ENCODE peak calls at places on chromosomes 2 and 18, in nine cellular contexts. O, B, K, D, Q, T, P, C and E are unnamed samples. For H3K4me1, the result is how much of the 10 kb centered on the place peaks cover.

GRCh38 chr2:170771049-170771937 is 1.1 kb downstream of the ERICH2 start:
- DNase-seq in C (no peak), Q (peak), P (peak), D (peak), B (peak), O (no peak), K (peak), T (peak), E (no peak)

GRCh38 chr2:60290534-60290933 is 262.9 kb downstream of the BCL11A start:
- DNase-seq in T (no peak), B (no peak), D (no peak), Q (no peak), C (no peak), P (no peak), O (no peak), K (no peak), E (no peak)

GRCh38 chr2:215961981-215962380 is 51.4 kb downstream of the MREG start:
- DNase-seq in C (no peak), B (no peak), P (no peak), K (no peak), Q (no peak), T (no peak), D (no peak), O (no peak), E (no peak)

GRCh38 chr18:35511833-35512232 is 14.1 kb upstream of the INO80C start:
- DNase-seq in C (no peak), Q (peak), K (no peak), O (no peak), P (no peak), D (no peak), T (no peak), B (no peak), E (no peak)

GRCh38 chr18:2994603-2995432 is 18.1 kb downstream of the LPIN2 start:
- DNase-seq in Q (no peak), K (no peak), O (no peak), B (no peak), C (no peak), T (no peak), D (no peak), P (peak), E (peak)

GRCh38 chr2:145652992-145653545 is 1133.2 kb upstream of the ZEB2 start:
- DNase-seq in D (no peak), T (no peak), O (no peak), P (no peak), C (no peak), B (peak), K (no peak), Q (peak), E (no peak)

GRCh38 chr2:48433682-48434081 is 96.3 kb upstream of the STON1 start:
- DNase-seq in C (no peak), B (no peak), P (peak), D (no peak), Q (no peak), O (no peak), T (no peak), K (no peak), E (no peak)

GRCh38 chr18:2692508-2692907 is 37.0 kb downstream of the SMCHD1 start:
- DNase-seq in K (no peak), D (no peak), T (no peak), P (no peak), C (no peak), B (no peak), Q (no peak), O (no peak), E (no peak)

GRCh38 chr2:207330912-207331311 is 165.2 kb upstream of the KLF7 start:
- DNase-seq in P (peak), K (no peak), C (no peak), T (no peak), D (no peak), B (peak), O (peak), Q (peak), E (no peak)

GRCh38 chr2:28678944-28679343 is 72.7 kb upstream of the PPP1CB start:
- DNase-seq in Q (no peak), O (no peak), B (no peak), K (no peak), P (no peak), D (no peak), C (no peak), T (no peak), E (no peak)

GRCh38 chr18:45642802-45643201 is 27.5 kb downstream of the SLC14A2 start:
- DNase-seq in K (no peak), T (no peak), O (no peak), D (no peak), Q (no peak), P (no peak), B (no peak), C (no peak), E (no peak)

GRCh38 chr2:198756166-198756565 is 701.6 kb downstream of the SATB2 start:
- DNase-seq in B (peak), D (no peak), P (no peak), K (no peak), C (no peak), Q (no peak), O (no peak), T (no peak), E (no peak)

GRCh38 chr2:20629581-20630291 is 21.2 kb downstream of the HS1BP3 start:
- DNase-seq in B (no peak), Q (no peak), K (no peak), T (no peak), P (no peak), O (no peak), C (no peak), D (no peak), E (no peak)

GRCh38 chr18:59994357-59994756 is 94.6 kb downstream of the PMAIP1 start:
- DNase-seq in Q (peak), D (peak), P (no peak), C (peak), B (peak), K (no peak), T (no peak), O (peak), E (peak)

GRCh38 chr2:166360906-166361305 is 14.8 kb downstream of the SCN9A start:
- DNase-seq in C (no peak), D (no peak), P (no peak), K (no peak), Q (no peak), B (no peak), O (no peak), T (no peak), E (no peak)

GRCh38 chr2:77507657-77508056 is 14.5 kb downstream of the LRRTM4 start:
- DNase-seq in B (no peak), C (no peak), D (no peak), Q (no peak), O (no peak), K (no peak), T (no peak), P (no peak), E (no peak)

GRCh38 chr2:118249970-118250369 is 161.7 kb downstream of the INSIG2 start:
- DNase-seq in O (no peak), D (no peak), B (peak), P (no peak), C (no peak), K (no peak), Q (peak), T (no peak), E (no peak)

GRCh38 chr2:39696072-39696471 is 30.4 kb downstream of the TMEM178A start:
- DNase-seq in P (no peak), C (no peak), B (peak), O (peak), D (no peak), K (no peak), T (peak), Q (no peak), E (no peak)

GRCh38 chr2:229261076-229261475 is 10.0 kb downstream of the PID1 start:
- DNase-seq in C (no peak), T (no peak), Q (no peak), O (no peak), K (no peak), B (no peak), P (no peak), D (no peak), E (no peak)

GRCh38 chr2:239674981-239675855 is 274.4 kb upstream of the HDAC4 start:
- DNase-seq in D (no peak), C (no peak), B (no peak), K (peak), O (no peak), T (no peak), Q (no peak), P (no peak), E (no peak)

GRCh38 chr2:108574332-108574731 is 40.1 kb downstream of the LIMS1 start:
- DNase-seq in P (no peak), O (no peak), C (no peak), B (no peak), T (no peak), Q (no peak), K (no peak), D (no peak), E (no peak)

GRCh38 chr18:63297678-63298392 is 21.7 kb downstream of the BCL2 start:
- DNase-seq in D (no peak), K (no peak), B (no peak), T (no peak), O (no peak), Q (no peak), P (no peak), C (no peak), E (no peak)

GRCh38 chr2:239957681-239958181 is 67.4 kb downstream of the NDUFA10 start:
- DNase-seq in K (no peak), P (no peak), Q (no peak), D (no peak), O (no peak), B (no peak), T (no peak), C (no peak), E (no peak)

GRCh38 chr18:36711813-36712444 is 116.9 kb downstream of the TPGS2 start:
- DNase-seq in C (no peak), T (no peak), O (peak), B (peak), P (no peak), K (no peak), Q (peak), D (no peak), E (no peak)

GRCh38 chr2:217685255-217685605 is 317.6 kb downstream of the TNS1 start:
- DNase-seq in O (peak), Q (peak), T (no peak), P (no peak), K (no peak), B (peak), D (no peak), C (no peak), E (no peak)

GRCh38 chr18:44979813-44980212 is 299.1 kb downstream of the SETBP1 start:
- DNase-seq in P (no peak), K (no peak), B (no peak), O (no peak), C (no peak), Q (no peak), D (no peak), T (no peak), E (no peak)

GRCh38 chr2:171319164-171319810 is 114.5 kb downstream of the METTL8 start:
- DNase-seq in C (no peak), P (no peak), D (peak), K (peak), B (peak), T (no peak), Q (no peak), O (no peak), E (no peak)

GRCh38 chr2:205763708-205764501 is 81.6 kb downstream of the NRP2 start:
- DNase-seq in T (peak), D (peak), B (peak), K (peak), C (no peak), P (peak), O (peak), Q (no peak), E (no peak)

GRCh38 chr18:63889641-63890040 is 2.1 kb downstream of the SERPINB2 start:
- DNase-seq in O (no peak), P (no peak), T (no peak), D (no peak), K (no peak), Q (no peak), B (no peak), C (no peak), E (no peak)

GRCh38 chr18:49364821-49365220 is 95.6 kb downstream of the DYM start:
- DNase-seq in D (no peak), B (no peak), K (no peak), P (no peak), Q (no peak), C (no peak), O (no peak), T (no peak), E (no peak)

GRCh38 chr2:160869411-160869810 is 290.8 kb upstream of the TANK start:
- DNase-seq in C (no peak), P (no peak), K (no peak), B (peak), D (no peak), O (no peak), Q (peak), T (no peak), E (no peak)

GRCh38 chr2:152486048-152486736 is 151.2 kb downstream of the FMNL2 start:
- DNase-seq in P (no peak), Q (no peak), K (no peak), B (no peak), T (no peak), O (no peak), D (no peak), C (no peak), E (no peak)

GRCh38 chr2:217142649-217143266 is 282.9 kb upstream of the TNP1 start:
- DNase-seq in T (no peak), Q (peak), B (no peak), C (peak), D (peak), O (no peak), K (peak), P (peak), E (no peak)

DNA sequence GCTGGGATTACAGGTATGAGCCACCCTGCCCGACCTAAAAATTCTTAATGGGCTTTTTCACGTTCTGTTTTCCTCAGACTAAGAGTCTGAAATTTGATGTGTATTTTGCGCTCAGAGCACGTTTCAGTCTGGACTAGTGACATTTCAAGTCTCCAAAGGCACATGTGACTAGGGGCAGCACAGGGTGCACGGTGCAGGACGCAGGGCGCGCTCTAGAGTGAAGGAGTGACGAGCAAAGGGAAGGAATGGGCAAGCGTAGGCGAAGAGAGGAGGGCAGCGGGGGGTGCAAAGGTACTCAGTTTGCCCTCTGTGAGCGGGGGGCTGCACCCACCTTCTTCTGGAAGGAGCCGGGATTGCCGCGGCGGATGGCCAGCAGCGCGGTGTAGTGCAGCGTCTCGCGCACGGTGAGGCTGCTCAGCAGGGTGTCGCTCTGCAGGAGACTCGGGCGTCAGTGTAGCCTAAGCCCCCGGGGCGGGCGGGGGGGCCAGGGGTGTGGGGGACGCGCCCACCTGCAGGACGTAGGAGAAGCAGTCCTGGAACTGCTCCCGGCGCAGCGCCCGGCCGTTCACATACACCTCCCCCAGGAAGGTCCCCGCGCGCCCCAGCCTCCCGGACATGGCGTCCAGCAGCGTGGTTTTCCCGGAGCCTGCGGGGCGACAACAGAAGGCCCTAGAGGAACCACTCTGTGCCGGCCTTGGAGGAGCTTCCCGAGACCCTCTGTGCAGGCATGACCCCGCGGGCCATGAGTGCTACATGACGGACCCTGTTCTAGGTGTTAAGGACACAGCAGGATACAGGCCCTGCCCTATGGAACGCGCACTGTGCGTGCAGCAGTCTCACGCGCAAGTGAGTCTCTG is 7.0 kb downstream of the ABCG5 start:
- DNase-seq in O (no peak), P (no peak), K (no peak), B (no peak), Q (no peak), C (no peak), T (no peak), D (no peak), E (no peak)
- H2AFZ ChIP-seq in O (no peak), P (no peak), K (no peak), B (peak), Q (no peak), C (no peak), T (peak), D (no peak), E (no peak)

DNA sequence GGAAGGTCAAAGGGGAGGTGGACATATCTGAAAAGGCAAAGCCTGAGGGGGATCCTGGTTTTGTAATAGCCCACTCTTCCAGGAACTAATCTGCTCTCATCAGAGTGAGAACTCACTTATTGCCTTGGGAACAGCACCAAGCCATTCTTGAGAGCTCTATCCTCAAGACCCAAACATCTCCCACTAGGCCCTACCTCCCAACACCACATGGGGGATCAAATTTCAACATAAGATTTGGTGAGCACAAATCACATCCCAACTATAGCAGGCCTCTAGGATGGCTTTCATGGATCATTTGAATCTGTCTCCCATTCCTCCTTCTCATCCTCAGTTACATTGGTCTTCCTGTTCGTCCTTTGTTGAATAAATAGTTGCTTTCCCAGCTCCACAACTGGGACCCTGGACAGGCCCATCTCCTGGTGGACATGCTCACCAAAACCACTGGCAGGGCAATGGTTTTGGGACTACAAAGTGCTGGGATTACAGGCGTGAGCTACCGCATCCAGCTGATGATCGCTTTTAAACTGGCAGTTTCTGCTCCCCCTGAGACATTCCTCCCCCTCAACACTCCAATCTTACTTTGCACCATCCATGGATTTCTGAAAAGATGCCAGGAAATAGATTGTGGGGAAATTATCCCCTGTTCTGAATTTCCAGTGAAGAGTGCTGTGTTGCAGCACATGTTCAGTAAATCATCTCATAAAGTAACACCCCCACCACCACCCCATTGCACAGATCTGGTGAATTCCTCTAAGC is 42.6 kb downstream of the MCFD2 start:
- DNase-seq in P (no peak), O (no peak), B (peak), C (no peak), Q (no peak), D (no peak), K (no peak), T (no peak), E (no peak)
- H3K4me1 ChIP-seq in P (under half), O (under half), B (under half), C (under half), Q (under half), D (under half), K (under half), T (under half), E (under half)

GRCh38 chr2:180983468-180984388 is 3.3 kb downstream of the UBE2E3 start:
- DNase-seq in O (peak), C (peak), K (no peak), Q (peak), B (peak), T (peak), D (peak), P (peak), E (peak)
- H2AFZ ChIP-seq in O (peak), C (peak), K (no peak), Q (peak), B (no peak), T (peak), D (peak), P (peak), E (peak)

GRCh38 chr2:1995584-1995983 is 251.3 kb upstream of the PXDN start:
- DNase-seq in C (no peak), O (no peak), Q (no peak), B (no peak), D (no peak), T (no peak), K (no peak), P (no peak), E (no peak)
- H3K4me1 ChIP-seq in C (under half), O (under half), Q (under half), B (under half), D (under half), T (under half), K (under half), P (under half), E (under half)

GRCh38 chr2:85594715-85595377 is 699 bp upstream of the RNF181 start:
- DNase-seq in O (no peak), T (no peak), D (no peak), B (no peak), C (no peak), Q (no peak), P (no peak), K (no peak), E (no peak)
- H2AFZ ChIP-seq in O (peak), T (peak), D (peak), B (peak), C (peak), Q (peak), P (peak), K (no peak), E (peak)

GRCh38 chr18:55861266-55861665 is 273.3 kb upstream of the TCF4 start:
- DNase-seq in C (no peak), D (peak), T (peak), K (peak), Q (peak), P (peak), O (no peak), B (peak), E (no peak)
- H3K4me1 ChIP-seq in C (under half), D (half or more), T (under half), K (under half), Q (under half), P (under half), O (under half), B (under half), E (under half)

GRCh38 chr2:122261923-122262322 is 506.5 kb downstream of the TSN start:
- DNase-seq in K (no peak), C (no peak), O (no peak), B (no peak), D (no peak), T (no peak), P (no peak), Q (no peak), E (no peak)

GRCh38 chr2:122267947-122268346 is 512.5 kb downstream of the TSN start:
- DNase-seq in T (no peak), D (no peak), O (no peak), B (no peak), P (no peak), Q (no peak), K (no peak), C (no peak), E (no peak)

DNA sequence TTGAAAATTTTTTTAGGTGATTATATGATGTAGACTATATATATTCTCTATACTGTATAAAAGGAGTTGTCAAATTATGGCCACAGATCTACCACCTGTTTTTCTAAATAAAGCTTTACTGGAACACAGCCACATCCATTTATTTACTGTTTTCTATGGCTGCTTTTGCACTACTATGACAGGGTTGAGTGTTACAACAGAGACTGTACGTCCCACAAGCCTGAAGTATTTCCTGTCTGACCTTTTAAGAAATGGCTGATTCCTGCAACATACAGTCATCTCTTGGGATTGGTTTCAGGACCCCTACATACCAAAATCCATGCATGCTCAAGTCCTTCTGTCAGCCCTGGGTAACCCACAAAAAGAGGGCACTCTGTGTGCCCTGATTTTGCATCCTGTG is 508.3 kb downstream of the TSN start:
- DNase-seq in B (no peak), C (no peak), K (no peak), T (no peak), P (no peak), Q (no peak), O (no peak), D (no peak), E (no peak)
- H2AFZ ChIP-seq in B (no peak), C (no peak), K (no peak), T (no peak), P (no peak), Q (no peak), O (no peak), D (no peak), E (no peak)

GRCh38 chr2:200364620-200365019 is 58.1 kb downstream of the SPATS2L start:
- DNase-seq in K (no peak), D (peak), Q (no peak), P (no peak), O (no peak), C (no peak), B (no peak), T (no peak), E (no peak)
- H3K4me1 ChIP-seq in K (under half), D (under half), Q (under half), P (under half), O (under half), C (under half), B (under half), T (under half), E (under half)